ENCODE peak calls at places on chromosomes 11 and 22, in eight cellular contexts. S, D, A, Z, I, U, G and R are unnamed samples.
A peak's percentile ranks its signal among the peaks of the same experiment; 100 is the strongest.

GRCh38 chr11:95563173-95563572 is 226.4 kb downstream of the FAM76B start:
- DNase-seq in S (no peak), D (no peak), A (no peak), Z (no peak), I (no peak), U (no peak), G (no peak), R (peak; percentile 56)

GRCh38 chr11:26025680-26026079 is 306.2 kb upstream of the ANO3 start:
- DNase-seq in S (no peak), D (no peak), A (no peak), Z (no peak), I (no peak), U (no peak), G (no peak), R (no peak)

GRCh38 chr11:33564856-33565453 is 135.7 kb downstream of the C11orf91 start:
- DNase-seq in S (no peak), D (no peak), A (no peak), Z (no peak), I (no peak), U (no peak), G (no peak), R (no peak)

GRCh38 chr22:42772647-42773046 is 52.0 kb upstream of the A4GALT start:
- DNase-seq in S (no peak), D (no peak), A (no peak), Z (no peak), I (no peak), U (no peak), G (no peak), R (no peak)

GRCh38 chr11:130720232-130720787 is 196.0 kb downstream of the SNX19 start:
- DNase-seq in S (no peak), D (no peak), A (no peak), Z (no peak), I (no peak), U (no peak), G (no peak), R (no peak)

GRCh38 chr11:121312483-121312882 is 19.9 kb downstream of the SC5D start:
- DNase-seq in S (no peak), D (no peak), A (no peak), Z (no peak), I (no peak), U (no peak), G (no peak), R (no peak)

GRCh38 chr11:45100338-45100737 is 46.1 kb upstream of the PRDM11 start:
- DNase-seq in S (no peak), D (peak; percentile 2), A (no peak), Z (no peak), I (no peak), U (no peak), G (peak; percentile 27), R (peak; percentile 44)

GRCh38 chr11:44034639-44035038 is 13.1 kb upstream of the ACCSL start:
- DNase-seq in S (no peak), D (no peak), A (no peak), Z (no peak), I (no peak), U (no peak), G (no peak), R (no peak)

GRCh38 chr11:131867457-131868257 is 497.2 kb downstream of the NTM start:
- DNase-seq in S (peak; percentile 66), D (peak; percentile 78), A (peak; percentile 58), Z (peak; percentile 91), I (peak; percentile 87), U (peak; percentile 34), G (peak; percentile 54), R (peak; percentile 86)

GRCh38 chr11:31443802-31444201 is 65.6 kb downstream of the IMMP1L start:
- DNase-seq in S (no peak), D (no peak), A (no peak), Z (no peak), I (no peak), U (no peak), G (no peak), R (no peak)

GRCh38 chr22:45511847-45512261 is 9.2 kb downstream of the FBLN1 start:
- DNase-seq in S (peak; percentile 48), D (peak; percentile 57), A (peak; percentile 63), Z (peak; percentile 92), I (peak; percentile 87), U (peak; percentile 43), G (no peak), R (peak; percentile 91)

GRCh38 chr11:34348919-34349318 is 8.9 kb downstream of the ABTB2 start:
- DNase-seq in S (no peak), D (no peak), A (no peak), Z (no peak), I (no peak), U (no peak), G (no peak), R (peak; percentile 51)

GRCh38 chr11:35139883-35140282 is 912 bp downstream of the CD44 start:
- DNase-seq in S (no peak), D (no peak), A (no peak), Z (no peak), I (no peak), U (no peak), G (no peak), R (peak; percentile 42)

GRCh38 chr22:50523806-50524663 is 1.4 kb downstream of the SCO2 start:
- DNase-seq in S (no peak), D (peak; percentile 15), A (no peak), Z (no peak), I (no peak), U (no peak), G (no peak), R (no peak)

GRCh38 chr11:8807544-8808225 is 103.3 kb upstream of the AKIP1 start:
- DNase-seq in S (no peak), D (no peak), A (no peak), Z (peak; percentile 67), I (peak; percentile 70), U (peak; percentile 46), G (no peak), R (peak; percentile 88)

GRCh38 chr22:23383491-23384450 is 196.3 kb downstream of the IGLL1 start:
- DNase-seq in S (peak; percentile 43), D (peak; percentile 53), A (no peak), Z (no peak), I (no peak), U (peak; percentile 65), G (no peak), R (no peak)

GRCh38 chr11:124482362-124483147 is 37.1 kb upstream of the OR8B8 start:
- DNase-seq in S (peak; percentile 39), D (peak; percentile 11), A (no peak), Z (peak; percentile 7), I (no peak), U (no peak), G (no peak), R (no peak)

GRCh38 chr11:33894402-33894754 is 2.5 kb upstream of the LMO2 start:
- DNase-seq in S (no peak), D (no peak), A (no peak), Z (no peak), I (no peak), U (no peak), G (no peak), R (no peak)

GRCh38 chr11:128705124-128705920 is 11.4 kb downstream of the FLI1 start:
- DNase-seq in S (no peak), D (no peak), A (no peak), Z (no peak), I (no peak), U (no peak), G (no peak), R (no peak)

GRCh38 chr22:30893434-30894370 is 74.9 kb downstream of the MORC2 start:
- DNase-seq in S (no peak), D (peak; percentile 2), A (no peak), Z (no peak), I (no peak), U (peak; percentile 18), G (no peak), R (no peak)

DNA sequence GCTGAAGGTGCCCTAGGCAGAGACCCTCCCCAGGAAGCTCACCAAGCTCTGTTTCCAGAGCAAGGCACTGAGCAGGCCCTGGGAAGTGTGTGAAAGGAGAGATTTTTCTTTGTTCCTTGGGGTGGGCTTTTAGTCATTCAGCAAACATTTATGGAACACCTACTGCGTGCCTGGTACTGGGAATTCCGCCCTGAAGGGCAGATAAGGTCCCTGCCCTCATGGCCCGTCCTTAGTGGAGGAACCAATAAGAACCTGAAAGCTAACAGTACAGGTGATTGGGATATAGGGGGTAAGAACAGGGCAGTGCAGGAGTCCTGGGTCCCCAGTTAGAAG is 3.9 kb downstream of the TMEM134 start:
- DNase-seq in S (no peak), D (peak; percentile 45), A (no peak), Z (no peak), I (no peak), U (peak; percentile 55), G (no peak), R (no peak)
- H3K4me3 ChIP-seq in S (peak overlapping the region; percentile 54), D (peak overlapping the region; percentile 60), A (peak overlapping the region; percentile 71), Z (peak overlapping the region; percentile 67), I (peak overlapping the region; percentile 66), U (peak overlapping the region; percentile 56), G (peak overlapping the region; percentile 73), R (peak overlapping the region; percentile 70)

GRCh38 chr11:111528557-111528956 is 12.0 kb upstream of the LAYN start:
- DNase-seq in S (no peak), D (no peak), A (no peak), Z (no peak), I (no peak), U (no peak), G (no peak), R (peak; percentile 28)
- TF ChIP-seq CTCF in S (no peak), D (no peak), A (no peak), Z (no peak), I (no peak), U (no peak), G (no peak), R (no peak)

DNA sequence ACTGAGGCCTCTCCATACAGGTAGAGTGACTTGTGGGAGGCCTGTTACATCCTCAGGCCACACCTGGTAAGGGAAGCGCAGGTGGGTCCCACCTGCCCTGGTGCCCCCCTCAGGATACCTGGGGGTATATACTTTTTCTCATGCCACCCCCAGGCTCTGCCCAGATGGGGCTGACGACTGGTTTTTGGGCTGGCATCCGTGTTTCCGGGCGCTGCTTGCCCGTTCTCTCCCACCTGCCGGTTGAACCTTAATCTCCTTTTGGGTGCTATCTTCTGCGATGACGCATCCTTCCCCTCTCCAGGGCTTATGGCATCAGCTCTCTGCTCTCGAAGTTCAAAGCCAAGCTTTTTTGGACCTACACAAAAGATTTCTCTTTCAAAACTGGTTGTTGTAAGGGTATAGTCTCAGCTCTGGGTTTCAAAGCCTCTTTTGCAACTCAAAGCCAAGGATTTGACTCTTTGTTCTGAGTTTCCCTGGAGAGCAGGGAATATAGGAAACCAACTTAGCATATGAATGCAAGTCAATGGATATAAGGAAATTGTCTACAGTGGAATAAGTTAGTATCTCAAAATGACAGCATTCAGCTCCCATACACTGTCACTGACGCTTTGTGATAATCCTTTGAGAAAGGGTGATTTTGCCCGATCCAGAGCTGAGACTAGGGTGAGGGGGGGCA is 8.6 kb upstream of the LRRC10B start:
- DNase-seq in S (no peak), D (no peak), A (no peak), Z (no peak), I (no peak), U (no peak), G (no peak), R (no peak)
- H3K4me3 ChIP-seq in S (no peak overlapping the region), D (no peak overlapping the region), A (no peak overlapping the region), Z (no peak overlapping the region), I (no peak overlapping the region), U (no peak overlapping the region), G (no peak overlapping the region), R (no peak overlapping the region)

DNA sequence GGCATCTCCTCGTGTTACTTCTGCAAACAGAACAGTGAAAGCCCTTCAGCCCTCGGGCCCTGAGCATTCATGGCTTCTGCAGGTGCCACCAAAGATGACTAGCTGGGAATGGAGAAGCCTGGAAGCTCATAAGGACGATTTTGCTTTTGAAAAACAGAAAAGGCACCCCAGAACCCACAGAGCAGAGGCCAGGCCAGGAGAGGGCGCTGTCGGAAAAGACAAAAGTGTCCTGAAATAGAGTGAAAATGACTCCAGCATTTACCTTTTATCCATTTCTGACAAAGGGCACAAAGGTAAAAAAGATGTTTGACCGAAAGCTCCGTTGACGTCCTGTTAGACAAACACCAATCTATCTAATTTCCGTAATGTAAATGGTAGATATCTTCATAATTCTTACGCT is 37.6 kb downstream of the ZNF195 start:
- DNase-seq in S (peak; percentile 72), D (peak; percentile 50), A (peak; percentile 41), Z (peak; percentile 19), I (no peak), U (peak; percentile 73), G (peak; percentile 50), R (peak; percentile 8)
- TF ChIP-seq CTCF in S (peak; percentile 75), D (peak; percentile 45), A (peak; percentile 53), Z (peak; percentile 69), I (peak; percentile 63), U (peak; percentile 56), G (peak; percentile 66), R (peak; percentile 57)